ENCODE peak calls at places on chromosomes 11 and 22, in four cellular contexts. One of them, this sample, is unnamed.

GRCh38 chr11:72446929-72447753 is 12.8 kb upstream of the CLPB start:
- DNase-seq in GM18507: no peak
- DNase-seq in DMS 273 treated with DMSO at 0.1 percent for 48 hours: peak
- DNase-seq in HuH-7.5: peak
- DNase-seq in this sample: no peak

GRCh38 chr22:50577697-50577986 is 585 bp downstream of the CPT1B start:
- DNase-seq in HuH-7.5: no peak
- DNase-seq in GM18507: no peak
- DNase-seq in DMS 273 treated with DMSO at 0.1 percent for 48 hours: no peak
- DNase-seq in this sample: peak

GRCh38 chr11:9015677-9016076 is 11.9 kb upstream of the NRIP3 start:
- DNase-seq in DMS 273 treated with DMSO at 0.1 percent for 48 hours: peak
- DNase-seq in GM18507: peak
- DNase-seq in HuH-7.5: peak
- DNase-seq in this sample: no peak

GRCh38 chr22:29916007-29916544 is 33.1 kb downstream of the MTMR3 start:
- DNase-seq in GM18507: no peak
- DNase-seq in HuH-7.5: no peak
- DNase-seq in DMS 273 treated with DMSO at 0.1 percent for 48 hours: no peak
- DNase-seq in this sample: no peak

GRCh38 chr11:112785104-112785503 is 176.1 kb upstream of the NCAM1 start:
- DNase-seq in GM18507: no peak
- DNase-seq in DMS 273 treated with DMSO at 0.1 percent for 48 hours: no peak
- DNase-seq in HuH-7.5: no peak
- DNase-seq in this sample: no peak

GRCh38 chr11:62879150-62879549 is 1.5 kb upstream of the SLC3A2 start:
- DNase-seq in GM18507: no peak
- DNase-seq in HuH-7.5: no peak
- DNase-seq in DMS 273 treated with DMSO at 0.1 percent for 48 hours: no peak
- DNase-seq in this sample: no peak

GRCh38 chr11:86558841-86559240 is 113.6 kb downstream of the ME3 start:
- DNase-seq in DMS 273 treated with DMSO at 0.1 percent for 48 hours: no peak
- DNase-seq in GM18507: no peak
- DNase-seq in HuH-7.5: no peak
- DNase-seq in this sample: no peak

GRCh38 chr11:64544616-64545296 is 46.3 kb upstream of the SLC22A12 start:
- DNase-seq in GM18507: no peak
- DNase-seq in HuH-7.5: no peak
- DNase-seq in DMS 273 treated with DMSO at 0.1 percent for 48 hours: no peak
- DNase-seq in this sample: no peak

GRCh38 chr11:75454987-75455386 is 22.0 kb upstream of the KLHL35 start:
- DNase-seq in GM18507: no peak
- DNase-seq in HuH-7.5: no peak
- DNase-seq in DMS 273 treated with DMSO at 0.1 percent for 48 hours: no peak
- DNase-seq in this sample: no peak

GRCh38 chr11:26801601-26802000 is 79.7 kb upstream of the SLC5A12 start:
- DNase-seq in DMS 273 treated with DMSO at 0.1 percent for 48 hours: no peak
- DNase-seq in HuH-7.5: no peak
- DNase-seq in GM18507: no peak
- DNase-seq in this sample: no peak

GRCh38 chr11:47791774-47792173 is 24.6 kb upstream of the FNBP4 start:
- DNase-seq in DMS 273 treated with DMSO at 0.1 percent for 48 hours: no peak
- DNase-seq in GM18507: no peak
- DNase-seq in HuH-7.5: no peak
- DNase-seq in this sample: no peak

GRCh38 chr11:11336664-11337063 is 16.4 kb downstream of the CSNK2A3 start:
- DNase-seq in GM18507: no peak
- DNase-seq in HuH-7.5: no peak
- DNase-seq in DMS 273 treated with DMSO at 0.1 percent for 48 hours: no peak
- DNase-seq in this sample: no peak

GRCh38 chr22:30251661-30252226 is 5.2 kb upstream of the LIF start:
- DNase-seq in DMS 273 treated with DMSO at 0.1 percent for 48 hours: no peak
- DNase-seq in HuH-7.5: no peak
- DNase-seq in GM18507: no peak
- DNase-seq in this sample: no peak

GRCh38 chr11:116498161-116498560 is 274.6 kb downstream of the BUD13 start:
- DNase-seq in DMS 273 treated with DMSO at 0.1 percent for 48 hours: no peak
- DNase-seq in GM18507: no peak
- DNase-seq in HuH-7.5: no peak
- DNase-seq in this sample: no peak

GRCh38 chr11:35971841-35972422 is 28.1 kb downstream of the LDLRAD3 start:
- DNase-seq in GM18507: no peak
- DNase-seq in DMS 273 treated with DMSO at 0.1 percent for 48 hours: no peak
- DNase-seq in HuH-7.5: no peak
- DNase-seq in this sample: no peak

GRCh38 chr11:45092901-45093760 is 53.3 kb upstream of the PRDM11 start:
- DNase-seq in HuH-7.5: no peak
- DNase-seq in DMS 273 treated with DMSO at 0.1 percent for 48 hours: no peak
- DNase-seq in GM18507: no peak
- DNase-seq in this sample: no peak

GRCh38 chr22:50146440-50147228 is 23.9 kb upstream of the PANX2 start:
- DNase-seq in DMS 273 treated with DMSO at 0.1 percent for 48 hours: no peak
- DNase-seq in GM18507: no peak
- DNase-seq in HuH-7.5: peak
- DNase-seq in this sample: no peak

GRCh38 chr11:14075118-14075601 is 112.6 kb downstream of the SPON1 start:
- DNase-seq in HuH-7.5: no peak
- DNase-seq in GM18507: no peak
- DNase-seq in DMS 273 treated with DMSO at 0.1 percent for 48 hours: no peak
- DNase-seq in this sample: no peak

GRCh38 chr11:67264260-67264659 is 2.0 kb upstream of the GRK2 start:
- DNase-seq in GM18507: no peak
- DNase-seq in DMS 273 treated with DMSO at 0.1 percent for 48 hours: no peak
- DNase-seq in HuH-7.5: no peak
- DNase-seq in this sample: no peak

This sample was measured in aorta.